ENCODE peak calls at places on chromosomes 2 and 18, in nine cellular contexts. K, M, Q, C, R, E, V, X and S are unnamed samples.

GRCh38 chr2:220188031-220188430 is 560.6 kb downstream of the SLC4A3 start:
- DNase-seq in K (peak; percentile 54), M (peak; percentile 87), Q (no peak), C (peak; percentile 85), R (no peak), E (no peak), V (no peak), X (no peak), S (peak; percentile 57)

GRCh38 chr2:72106978-72107377 is 40.7 kb downstream of the CYP26B1 start:
- DNase-seq in K (no peak), M (no peak), Q (no peak), C (no peak), R (no peak), E (no peak), V (no peak), X (peak; percentile 16), S (no peak)

GRCh38 chr2:11710210-11710609 is 36.2 kb upstream of the LPIN1 start:
- DNase-seq in K (peak; percentile 94), M (peak; percentile 76), Q (no peak), C (peak; percentile 79), R (no peak), E (no peak), V (no peak), X (no peak), S (peak; percentile 72)

GRCh38 chr2:217928324-217929293 is 74.2 kb downstream of the TNS1 start:
- DNase-seq in K (no peak), M (no peak), Q (no peak), C (peak; percentile 62), R (no peak), E (no peak), V (no peak), X (no peak), S (no peak)

GRCh38 chr2:86704482-86704971 is 15.6 kb upstream of the RMND5A start:
- DNase-seq in K (peak; percentile 88), M (peak; percentile 94), Q (no peak), C (peak; percentile 82), R (no peak), E (no peak), V (peak; percentile 99), X (no peak), S (peak; percentile 79)

GRCh38 chr18:10290244-10291240 is 163.9 kb upstream of the APCDD1 start:
- DNase-seq in K (no peak), M (no peak), Q (no peak), C (peak; percentile 79), R (no peak), E (no peak), V (no peak), X (no peak), S (no peak)

GRCh38 chr18:58315041-58315440 is 271.0 kb downstream of the NEDD4L start:
- DNase-seq in K (no peak), M (peak; percentile 56), Q (no peak), C (peak; percentile 57), R (no peak), E (no peak), V (no peak), X (no peak), S (peak; percentile 32)

GRCh38 chr2:239290618-239291504 is 110.0 kb downstream of the HDAC4 start:
- DNase-seq in K (no peak), M (no peak), Q (no peak), C (no peak), R (peak; percentile 82), E (no peak), V (no peak), X (no peak), S (no peak)

GRCh38 chr2:135299656-135300244 is 231.3 kb downstream of the ZRANB3 start:
- DNase-seq in K (peak; percentile 61), M (peak; percentile 71), Q (no peak), C (peak; percentile 56), R (no peak), E (no peak), V (no peak), X (no peak), S (peak; percentile 30)

GRCh38 chr2:227870710-227871374 is 589 bp upstream of the DAW1 start:
- DNase-seq in K (peak; percentile 95), M (peak; percentile 96), Q (no peak), C (peak; percentile 75), R (no peak), E (no peak), V (no peak), X (no peak), S (peak; percentile 80)

GRCh38 chr2:96856776-96857673 is 791 bp downstream of the ANKRD39 start:
- DNase-seq in K (peak; percentile 28), M (peak; percentile 68), Q (peak; percentile 37), C (peak; percentile 41), R (peak; percentile 44), E (peak; percentile 58), V (peak; percentile 53), X (no peak), S (no peak)

GRCh38 chr18:45110577-45111506 is 430.2 kb downstream of the SETBP1 start:
- DNase-seq in K (no peak), M (no peak), Q (no peak), C (peak; percentile 34), R (no peak), E (no peak), V (no peak), X (no peak), S (no peak)